ENCODE peak calls at places on chromosomes 1 and 21, in six cellular contexts. One of them, this sample, is unnamed.

GRCh38 chr1:30990594-30990993 is 74.9 kb downstream of the PUM1 start:
- DNase-seq in fibroblast of pulmonary artery: peak; percentile 40
- DNase-seq in left ventricle myocardium inferior: no peak
- DNase-seq in GM23338: no peak
- DNase-seq in myocyte: no peak
- DNase-seq in left ventricle myocardium superior: no peak
- DNase-seq in this sample: no peak

GRCh38 chr1:221874285-221875003 is 132.6 kb upstream of the DUSP10 start:
- DNase-seq in fibroblast of pulmonary artery: no peak
- DNase-seq in left ventricle myocardium inferior: no peak
- DNase-seq in GM23338: no peak
- DNase-seq in myocyte: no peak
- DNase-seq in left ventricle myocardium superior: no peak
- DNase-seq in this sample: peak; percentile 22

GRCh38 chr1:861714-862113 is 62.0 kb upstream of the SAMD11 start:
- DNase-seq in fibroblast of pulmonary artery: no peak
- DNase-seq in left ventricle myocardium inferior: no peak
- DNase-seq in GM23338: no peak
- DNase-seq in myocyte: no peak
- DNase-seq in left ventricle myocardium superior: no peak
- DNase-seq in this sample: no peak

GRCh38 chr21:34968414-34969333 is 80.4 kb downstream of the RUNX1 start:
- DNase-seq in fibroblast of pulmonary artery: no peak
- DNase-seq in left ventricle myocardium inferior: no peak
- DNase-seq in GM23338: no peak
- DNase-seq in myocyte: no peak
- DNase-seq in left ventricle myocardium superior: no peak
- DNase-seq in this sample: peak; percentile 51

GRCh38 chr21:45404726-45405270 is at the start of gene COL18A1:
- DNase-seq in fibroblast of pulmonary artery: peak; percentile 56
- DNase-seq in left ventricle myocardium inferior: peak; percentile 78
- DNase-seq in GM23338: peak; percentile 77
- DNase-seq in myocyte: no peak
- DNase-seq in left ventricle myocardium superior: peak; percentile 85
- DNase-seq in this sample: peak; percentile 41

GRCh38 chr1:171366816-171367215 is 52.8 kb downstream of the FMO4 start:
- DNase-seq in fibroblast of pulmonary artery: no peak
- DNase-seq in left ventricle myocardium inferior: no peak
- DNase-seq in GM23338: no peak
- DNase-seq in myocyte: no peak
- DNase-seq in left ventricle myocardium superior: no peak
- DNase-seq in this sample: no peak

GRCh38 chr1:155124503-155125463 is 2.9 kb upstream of the EFNA1 start:
- DNase-seq in fibroblast of pulmonary artery: peak; percentile 66
- DNase-seq in left ventricle myocardium inferior: no peak
- DNase-seq in GM23338: peak; percentile 78
- DNase-seq in myocyte: no peak
- DNase-seq in left ventricle myocardium superior: no peak
- DNase-seq in this sample: no peak

GRCh38 chr1:26882696-26883095 is 7.4 kb downstream of the GPN2 start:
- DNase-seq in fibroblast of pulmonary artery: no peak
- DNase-seq in left ventricle myocardium inferior: no peak
- DNase-seq in GM23338: no peak
- DNase-seq in myocyte: no peak
- DNase-seq in left ventricle myocardium superior: no peak
- DNase-seq in this sample: no peak

GRCh38 chr1:25031601-25031965 is 101.5 kb upstream of the RUNX3 start:
- DNase-seq in fibroblast of pulmonary artery: no peak
- DNase-seq in left ventricle myocardium inferior: no peak
- DNase-seq in GM23338: no peak
- DNase-seq in myocyte: no peak
- DNase-seq in left ventricle myocardium superior: no peak
- DNase-seq in this sample: no peak

GRCh38 chr1:26786437-26787380 is 1.0 kb upstream of the PIGV start:
- DNase-seq in fibroblast of pulmonary artery: peak; percentile 86
- DNase-seq in left ventricle myocardium inferior: peak; percentile 67
- DNase-seq in GM23338: peak; percentile 69
- DNase-seq in myocyte: peak; percentile 85
- DNase-seq in left ventricle myocardium superior: peak; percentile 78
- DNase-seq in this sample: peak; percentile 86

GRCh38 chr1:18915341-18915740 is 13.0 kb upstream of the ALDH4A1 start:
- DNase-seq in fibroblast of pulmonary artery: no peak
- DNase-seq in left ventricle myocardium inferior: no peak
- DNase-seq in GM23338: no peak
- DNase-seq in myocyte: no peak
- DNase-seq in left ventricle myocardium superior: no peak
- DNase-seq in this sample: no peak

This sample was measured in fibroblast of lung.